ENCODE peak calls at places on chromosomes 11 and 22, in six cellular contexts. F is hepatocyte, Q is psoas muscle, J is HCT116, D is NCI-H1436, U is fibroblast of mammary gland. T is an unnamed sample.

GRCh38 chr11:121310908-121311307 is 18.3 kb downstream of the SC5D start:
- DNase-seq in J (no peak), U (no peak), D (no peak), F (no peak), Q (no peak), T (no peak)

GRCh38 chr22:25572708-25573161 is 8.3 kb downstream of the GRK3 start:
- DNase-seq in Q (no peak), J (no peak), D (no peak), F (no peak), U (no peak), T (no peak)

GRCh38 chr11:33179431-33179830 is 18.2 kb upstream of the CSTF3 start:
- DNase-seq in D (no peak), J (no peak), U (no peak), Q (no peak), F (no peak), T (no peak)

GRCh38 chr22:40363059-40363458 is 7.3 kb upstream of the SGSM3 start:
- DNase-seq in F (no peak), J (no peak), Q (no peak), D (no peak), U (peak), T (peak)

GRCh38 chr11:7536102-7536501 is 22.3 kb downstream of the PPFIBP2 start:
- DNase-seq in J (no peak), F (peak), Q (no peak), D (no peak), U (no peak), T (no peak)

GRCh38 chr11:8315463-8315862 is 51.8 kb upstream of the LMO1 start:
- DNase-seq in F (no peak), J (no peak), D (no peak), U (no peak), Q (no peak), T (no peak)

GRCh38 chr11:118929496-118930151 is 3.9 kb upstream of the BCL9L start:
- DNase-seq in F (peak), J (peak), Q (peak), U (peak), D (peak), T (no peak)

GRCh38 chr11:73316422-73316821 is 8.3 kb downstream of the ARHGEF17 start:
- DNase-seq in U (no peak), F (no peak), D (no peak), Q (no peak), J (no peak), T (no peak)

GRCh38 chr11:67435031-67435726 is 2.3 kb downstream of the PTPRCAP start:
- DNase-seq in Q (no peak), F (no peak), U (no peak), J (no peak), D (no peak), T (no peak)

T was measured in H54.